ENCODE peak calls at places on chromosomes 7 and 10, in seven cellular contexts. One of them, this sample, is unnamed.

GRCh38 chr7:70807650-70808049 is 324.3 kb upstream of the GALNT17 start:
- DNase-seq in fibroblast of mammary gland: no peak
- DNase-seq in astrocyte of the cerebellum: no peak
- DNase-seq in NAMALWA: peak; percentile 68
- DNase-seq in effector memory CD8-positive, alpha-beta T cell: no peak
- DNase-seq in COR-L47: no peak
- DNase-seq in NCI-H774: no peak
- DNase-seq in this sample: no peak

GRCh38 chr7:111210996-111211395 is 120.1 kb downstream of the LRRN3 start:
- DNase-seq in fibroblast of mammary gland: peak; percentile 37
- DNase-seq in astrocyte of the cerebellum: no peak
- DNase-seq in NAMALWA: no peak
- DNase-seq in effector memory CD8-positive, alpha-beta T cell: no peak
- DNase-seq in COR-L47: no peak
- DNase-seq in NCI-H774: no peak
- DNase-seq in this sample: no peak

GRCh38 chr7:108211382-108212201 is 81.4 kb upstream of the LAMB4 start:
- DNase-seq in fibroblast of mammary gland: peak; percentile 74
- DNase-seq in astrocyte of the cerebellum: peak; percentile 3
- DNase-seq in NAMALWA: peak; percentile 73
- DNase-seq in effector memory CD8-positive, alpha-beta T cell: no peak
- DNase-seq in COR-L47: peak; percentile 58
- DNase-seq in NCI-H774: peak; percentile 21
- DNase-seq in this sample: peak; percentile 74

GRCh38 chr10:101579516-101579870 is 8.6 kb downstream of the POLL start:
- DNase-seq in fibroblast of mammary gland: no peak
- DNase-seq in astrocyte of the cerebellum: no peak
- DNase-seq in NAMALWA: no peak
- DNase-seq in effector memory CD8-positive, alpha-beta T cell: no peak
- DNase-seq in COR-L47: no peak
- DNase-seq in NCI-H774: no peak
- DNase-seq in this sample: no peak

GRCh38 chr7:126818393-126819196 is 434.1 kb downstream of the GRM8 start:
- DNase-seq in fibroblast of mammary gland: no peak
- DNase-seq in astrocyte of the cerebellum: no peak
- DNase-seq in NAMALWA: no peak
- DNase-seq in effector memory CD8-positive, alpha-beta T cell: no peak
- DNase-seq in COR-L47: no peak
- DNase-seq in NCI-H774: no peak
- DNase-seq in this sample: no peak

GRCh38 chr10:6513509-6513908 is 66.6 kb downstream of the PRKCQ start:
- DNase-seq in fibroblast of mammary gland: no peak
- DNase-seq in astrocyte of the cerebellum: no peak
- DNase-seq in NAMALWA: no peak
- DNase-seq in effector memory CD8-positive, alpha-beta T cell: peak; percentile 36
- DNase-seq in COR-L47: no peak
- DNase-seq in NCI-H774: no peak
- DNase-seq in this sample: no peak

GRCh38 chr7:50687575-50688261 is 95.0 kb downstream of the GRB10 start:
- DNase-seq in fibroblast of mammary gland: peak; percentile 86
- DNase-seq in astrocyte of the cerebellum: peak; percentile 57
- DNase-seq in NAMALWA: no peak
- DNase-seq in effector memory CD8-positive, alpha-beta T cell: no peak
- DNase-seq in COR-L47: no peak
- DNase-seq in NCI-H774: no peak
- DNase-seq in this sample: no peak

GRCh38 chr7:116809636-116810266 is 52.6 kb upstream of the CAPZA2 start:
- DNase-seq in fibroblast of mammary gland: peak; percentile 77
- DNase-seq in astrocyte of the cerebellum: peak; percentile 71
- DNase-seq in NAMALWA: peak; percentile 79
- DNase-seq in effector memory CD8-positive, alpha-beta T cell: no peak
- DNase-seq in COR-L47: peak; percentile 72
- DNase-seq in NCI-H774: peak; percentile 76
- DNase-seq in this sample: peak; percentile 46

GRCh38 chr10:71818674-71819260 is 32.3 kb downstream of the PSAP start:
- DNase-seq in fibroblast of mammary gland: no peak
- DNase-seq in astrocyte of the cerebellum: no peak
- DNase-seq in NAMALWA: no peak
- DNase-seq in effector memory CD8-positive, alpha-beta T cell: no peak
- DNase-seq in COR-L47: no peak
- DNase-seq in NCI-H774: no peak
- DNase-seq in this sample: no peak

GRCh38 chr10:117729156-117729555 is 186.6 kb downstream of the EMX2 start:
- DNase-seq in fibroblast of mammary gland: no peak
- DNase-seq in astrocyte of the cerebellum: no peak
- DNase-seq in NAMALWA: no peak
- DNase-seq in effector memory CD8-positive, alpha-beta T cell: no peak
- DNase-seq in COR-L47: no peak
- DNase-seq in NCI-H774: no peak
- DNase-seq in this sample: no peak

GRCh38 chr7:135232087-135232486 is 1.6 kb upstream of the STRA8 start:
- DNase-seq in fibroblast of mammary gland: no peak
- DNase-seq in astrocyte of the cerebellum: no peak
- DNase-seq in NAMALWA: no peak
- DNase-seq in effector memory CD8-positive, alpha-beta T cell: no peak
- DNase-seq in COR-L47: no peak
- DNase-seq in NCI-H774: no peak
- DNase-seq in this sample: no peak

GRCh38 chr7:139901411-139901810 is 72.3 kb downstream of the TBXAS1 start:
- DNase-seq in fibroblast of mammary gland: no peak
- DNase-seq in astrocyte of the cerebellum: no peak
- DNase-seq in NAMALWA: peak; percentile 23
- DNase-seq in effector memory CD8-positive, alpha-beta T cell: no peak
- DNase-seq in COR-L47: no peak
- DNase-seq in NCI-H774: no peak
- DNase-seq in this sample: no peak

GRCh38 chr7:21939136-21939857 is 6.4 kb downstream of the CDCA7L start:
- DNase-seq in fibroblast of mammary gland: peak; percentile 31
- DNase-seq in astrocyte of the cerebellum: peak; percentile 80
- DNase-seq in NAMALWA: no peak
- DNase-seq in effector memory CD8-positive, alpha-beta T cell: no peak
- DNase-seq in COR-L47: no peak
- DNase-seq in NCI-H774: peak; percentile 56
- DNase-seq in this sample: no peak

GRCh38 chr7:73830872-73831655 is at the start of gene CLDN4:
- DNase-seq in fibroblast of mammary gland: no peak
- DNase-seq in astrocyte of the cerebellum: no peak
- DNase-seq in NAMALWA: no peak
- DNase-seq in effector memory CD8-positive, alpha-beta T cell: no peak
- DNase-seq in COR-L47: no peak
- DNase-seq in NCI-H774: peak; percentile 70
- DNase-seq in this sample: peak; percentile 88

GRCh38 chr7:56046728-56047445 is 4.4 kb downstream of the PSPH start:
- DNase-seq in fibroblast of mammary gland: peak; percentile 73
- DNase-seq in astrocyte of the cerebellum: peak; percentile 60
- DNase-seq in NAMALWA: no peak
- DNase-seq in effector memory CD8-positive, alpha-beta T cell: no peak
- DNase-seq in COR-L47: no peak
- DNase-seq in NCI-H774: no peak
- DNase-seq in this sample: no peak

GRCh38 chr10:80462986-80463741 is 9.1 kb downstream of the TSPAN14 start:
- DNase-seq in fibroblast of mammary gland: peak; percentile 74
- DNase-seq in astrocyte of the cerebellum: no peak
- DNase-seq in NAMALWA: peak; percentile 80
- DNase-seq in effector memory CD8-positive, alpha-beta T cell: no peak
- DNase-seq in COR-L47: no peak
- DNase-seq in NCI-H774: no peak
- DNase-seq in this sample: no peak

GRCh38 chr7:149220534-149220933 is 18.9 kb upstream of the ZNF212 start:
- DNase-seq in fibroblast of mammary gland: peak; percentile 65
- DNase-seq in astrocyte of the cerebellum: no peak
- DNase-seq in NAMALWA: no peak
- DNase-seq in effector memory CD8-positive, alpha-beta T cell: no peak
- DNase-seq in COR-L47: no peak
- DNase-seq in NCI-H774: no peak
- DNase-seq in this sample: no peak

GRCh38 chr10:86785021-86785420 is 28.6 kb downstream of the BMPR1A start:
- DNase-seq in fibroblast of mammary gland: no peak
- DNase-seq in astrocyte of the cerebellum: no peak
- DNase-seq in NAMALWA: no peak
- DNase-seq in effector memory CD8-positive, alpha-beta T cell: no peak
- DNase-seq in COR-L47: no peak
- DNase-seq in NCI-H774: no peak
- DNase-seq in this sample: no peak

GRCh38 chr10:24603333-24603732 is 120.4 kb downstream of the ARHGAP21 start:
- DNase-seq in fibroblast of mammary gland: peak; percentile 71
- DNase-seq in astrocyte of the cerebellum: no peak
- DNase-seq in NAMALWA: no peak
- DNase-seq in effector memory CD8-positive, alpha-beta T cell: no peak
- DNase-seq in COR-L47: no peak
- DNase-seq in NCI-H774: no peak
- DNase-seq in this sample: no peak

GRCh38 chr10:127570036-127570435 is 20.9 kb downstream of the NPS start:
- DNase-seq in fibroblast of mammary gland: no peak
- DNase-seq in astrocyte of the cerebellum: no peak
- DNase-seq in NAMALWA: no peak
- DNase-seq in effector memory CD8-positive, alpha-beta T cell: no peak
- DNase-seq in COR-L47: no peak
- DNase-seq in NCI-H774: no peak
- DNase-seq in this sample: no peak

GRCh38 chr7:47653550-47654351 is 71.8 kb upstream of the TNS3 start:
- DNase-seq in fibroblast of mammary gland: peak; percentile 82
- DNase-seq in astrocyte of the cerebellum: no peak
- DNase-seq in NAMALWA: no peak
- DNase-seq in effector memory CD8-positive, alpha-beta T cell: no peak
- DNase-seq in COR-L47: no peak
- DNase-seq in NCI-H774: no peak
- DNase-seq in this sample: no peak

GRCh38 chr10:114874827-114875541 is 53.4 kb downstream of the FHIP2A start:
- DNase-seq in fibroblast of mammary gland: peak; percentile 45
- DNase-seq in astrocyte of the cerebellum: no peak
- DNase-seq in NAMALWA: no peak
- DNase-seq in effector memory CD8-positive, alpha-beta T cell: no peak
- DNase-seq in COR-L47: no peak
- DNase-seq in NCI-H774: no peak
- DNase-seq in this sample: no peak

GRCh38 chr10:79313911-79314439 is 33.3 kb upstream of the PPIF start:
- DNase-seq in fibroblast of mammary gland: no peak
- DNase-seq in astrocyte of the cerebellum: no peak
- DNase-seq in NAMALWA: no peak
- DNase-seq in effector memory CD8-positive, alpha-beta T cell: no peak
- DNase-seq in COR-L47: no peak
- DNase-seq in NCI-H774: no peak
- DNase-seq in this sample: no peak

GRCh38 chr10:6037975-6038624 is 24.1 kb downstream of the IL2RA start:
- DNase-seq in fibroblast of mammary gland: no peak
- DNase-seq in astrocyte of the cerebellum: no peak
- DNase-seq in NAMALWA: no peak
- DNase-seq in effector memory CD8-positive, alpha-beta T cell: peak; percentile 39
- DNase-seq in COR-L47: no peak
- DNase-seq in NCI-H774: no peak
- DNase-seq in this sample: no peak

This sample was measured in NCI-H2107.